ENCODE peak calls at places on chromosomes 1 and 21, in four cellular contexts. T is left ventricle myocardium inferior; Q is thoracic aorta; S is stimulated activated CD8-positive, alpha-beta memory T cell treated with anti-CD3 and anti-CD28 coated beads, Interleukin-4, amount 100 ng/mL, for 4 hours. B is an unnamed sample.

GRCh38 chr1:146032613-146033219 is 11.2 kb upstream of the HJV start:
- DNase-seq in Q (no peak), T (no peak), S (no peak), B (peak)

GRCh38 chr1:66589326-66589725 is 55.4 kb downstream of the SGIP1 start:
- DNase-seq in S (no peak), Q (no peak), T (no peak), B (no peak)

GRCh38 chr1:115065021-115065420 is 24.3 kb downstream of the TSPAN2 start:
- DNase-seq in S (no peak), T (no peak), Q (no peak), B (no peak)

GRCh38 chr1:159900086-159900680 is at the start of gene CFAP45:
- DNase-seq in T (peak), Q (peak), S (no peak), B (no peak)

GRCh38 chr1:17094664-17095063 is 24.6 kb downstream of the PADI2 start:
- DNase-seq in Q (no peak), T (no peak), S (no peak), B (no peak)

GRCh38 chr1:24277420-24278169 is 41.6 kb upstream of the GRHL3 start:
- DNase-seq in T (no peak), Q (no peak), S (no peak), B (no peak)

GRCh38 chr21:42307106-42307505 is 8.1 kb downstream of the TFF3 start:
- DNase-seq in Q (no peak), S (no peak), T (no peak), B (no peak)

GRCh38 chr1:234969011-234969441 is 159.6 kb downstream of the TOMM20 start:
- DNase-seq in S (no peak), Q (no peak), T (no peak), B (no peak)

GRCh38 chr1:43434256-43434655 is 19.5 kb downstream of the HYI start:
- DNase-seq in Q (no peak), S (no peak), T (no peak), B (no peak)

GRCh38 chr1:106226550-106226949 is 829.9 kb upstream of the PRMT6 start:
- DNase-seq in T (no peak), S (no peak), Q (no peak), B (no peak)

B was measured in foreskin keratinocyte.